ENCODE peak calls at places on chromosomes 1 and 21, in seven cellular contexts. One of them, this sample, is unnamed.

GRCh38 chr1:220775238-220775853 is 11.4 kb upstream of the MTARC1 start:
- DNase-seq in IMR-90: no peak
- DNase-seq in osteoblast: no peak
- DNase-seq in neuronal stem cell: no peak
- DNase-seq in PC-9: peak
- DNase-seq in astrocyte: no peak
- DNase-seq in A549: peak
- DNase-seq in this sample: peak

GRCh38 chr1:53316742-53317650 is 10.9 kb downstream of the LRP8 start:
- DNase-seq in IMR-90: no peak
- DNase-seq in A549: no peak
- DNase-seq in PC-9: no peak
- DNase-seq in osteoblast: peak
- DNase-seq in astrocyte: no peak
- DNase-seq in neuronal stem cell: no peak
- DNase-seq in this sample: peak

GRCh38 chr1:59375321-59376220 is 78.7 kb downstream of the FGGY start:
- DNase-seq in A549: no peak
- DNase-seq in osteoblast: peak
- DNase-seq in neuronal stem cell: no peak
- DNase-seq in PC-9: peak
- DNase-seq in IMR-90: peak
- DNase-seq in astrocyte: peak
- DNase-seq in this sample: no peak

GRCh38 chr1:58883037-58883887 is 99.4 kb upstream of the JUN start:
- DNase-seq in A549: peak
- DNase-seq in PC-9: peak
- DNase-seq in astrocyte: peak
- DNase-seq in neuronal stem cell: no peak
- DNase-seq in osteoblast: peak
- DNase-seq in IMR-90: peak
- DNase-seq in this sample: no peak

GRCh38 chr1:199529324-199529723 is 498.2 kb upstream of the NR5A2 start:
- DNase-seq in PC-9: no peak
- DNase-seq in neuronal stem cell: no peak
- DNase-seq in IMR-90: no peak
- DNase-seq in osteoblast: no peak
- DNase-seq in astrocyte: no peak
- DNase-seq in A549: no peak
- DNase-seq in this sample: no peak

GRCh38 chr21:36693144-36694040 is 5.5 kb upstream of the SIM2 start:
- DNase-seq in neuronal stem cell: peak
- DNase-seq in A549: no peak
- DNase-seq in PC-9: no peak
- DNase-seq in IMR-90: no peak
- DNase-seq in osteoblast: peak
- DNase-seq in astrocyte: no peak
- DNase-seq in this sample: no peak

GRCh38 chr1:205481629-205482071 is 22.8 kb upstream of the CDK18 start:
- DNase-seq in A549: no peak
- DNase-seq in PC-9: no peak
- DNase-seq in astrocyte: no peak
- DNase-seq in IMR-90: no peak
- DNase-seq in osteoblast: no peak
- DNase-seq in neuronal stem cell: no peak
- DNase-seq in this sample: no peak

GRCh38 chr1:227788279-227789041 is 27.0 kb upstream of the PRSS38 start:
- DNase-seq in osteoblast: no peak
- DNase-seq in astrocyte: no peak
- DNase-seq in neuronal stem cell: peak
- DNase-seq in IMR-90: no peak
- DNase-seq in A549: peak
- DNase-seq in PC-9: peak
- DNase-seq in this sample: no peak

GRCh38 chr1:150720703-150721102 is at the start of gene HORMAD1:
- DNase-seq in osteoblast: no peak
- DNase-seq in PC-9: no peak
- DNase-seq in IMR-90: no peak
- DNase-seq in astrocyte: no peak
- DNase-seq in A549: no peak
- DNase-seq in neuronal stem cell: no peak
- DNase-seq in this sample: no peak

GRCh38 chr1:228426518-228427175 is 10.0 kb upstream of the TRIM17 start:
- DNase-seq in neuronal stem cell: no peak
- DNase-seq in osteoblast: no peak
- DNase-seq in PC-9: no peak
- DNase-seq in IMR-90: no peak
- DNase-seq in A549: no peak
- DNase-seq in astrocyte: no peak
- DNase-seq in this sample: no peak

GRCh38 chr1:20184997-20185833 is 681 bp upstream of the UBXN10 start:
- DNase-seq in IMR-90: no peak
- DNase-seq in A549: no peak
- DNase-seq in osteoblast: no peak
- DNase-seq in astrocyte: no peak
- DNase-seq in neuronal stem cell: no peak
- DNase-seq in PC-9: no peak
- DNase-seq in this sample: peak

GRCh38 chr1:162191396-162192322 is 122.2 kb downstream of the NOS1AP start:
- DNase-seq in osteoblast: no peak
- DNase-seq in PC-9: peak
- DNase-seq in A549: no peak
- DNase-seq in astrocyte: no peak
- DNase-seq in neuronal stem cell: no peak
- DNase-seq in IMR-90: no peak
- DNase-seq in this sample: no peak

GRCh38 chr1:192445849-192446489 is 129.2 kb downstream of the RGS21 start:
- DNase-seq in neuronal stem cell: peak
- DNase-seq in PC-9: peak
- DNase-seq in osteoblast: no peak
- DNase-seq in A549: no peak
- DNase-seq in astrocyte: peak
- DNase-seq in IMR-90: peak
- DNase-seq in this sample: peak

GRCh38 chr1:59302871-59303270 is 6.0 kb downstream of the FGGY start:
- DNase-seq in neuronal stem cell: no peak
- DNase-seq in PC-9: no peak
- DNase-seq in astrocyte: no peak
- DNase-seq in A549: no peak
- DNase-seq in osteoblast: no peak
- DNase-seq in IMR-90: no peak
- DNase-seq in this sample: no peak

GRCh38 chr1:42993631-42994121 is 35.0 kb upstream of the SLC2A1 start:
- DNase-seq in neuronal stem cell: no peak
- DNase-seq in A549: no peak
- DNase-seq in astrocyte: no peak
- DNase-seq in osteoblast: no peak
- DNase-seq in IMR-90: no peak
- DNase-seq in PC-9: no peak
- DNase-seq in this sample: no peak

GRCh38 chr21:39452207-39452964 is 616 bp downstream of the SH3BGR start:
- DNase-seq in osteoblast: peak
- DNase-seq in neuronal stem cell: no peak
- DNase-seq in IMR-90: peak
- DNase-seq in PC-9: no peak
- DNase-seq in astrocyte: peak
- DNase-seq in A549: no peak
- DNase-seq in this sample: no peak

GRCh38 chr1:247437551-247438535 is 20.1 kb downstream of the OR2B11 start:
- DNase-seq in osteoblast: no peak
- DNase-seq in PC-9: no peak
- DNase-seq in A549: no peak
- DNase-seq in astrocyte: no peak
- DNase-seq in IMR-90: no peak
- DNase-seq in neuronal stem cell: no peak
- DNase-seq in this sample: no peak

GRCh38 chr1:220797553-220797952 is 10.8 kb downstream of the MTARC1 start:
- DNase-seq in neuronal stem cell: no peak
- DNase-seq in PC-9: peak
- DNase-seq in A549: no peak
- DNase-seq in IMR-90: no peak
- DNase-seq in astrocyte: peak
- DNase-seq in osteoblast: no peak
- DNase-seq in this sample: no peak

GRCh38 chr1:70468180-70468579 is 57.1 kb downstream of the CTH start:
- DNase-seq in neuronal stem cell: no peak
- DNase-seq in PC-9: no peak
- DNase-seq in osteoblast: no peak
- DNase-seq in astrocyte: no peak
- DNase-seq in A549: no peak
- DNase-seq in IMR-90: no peak
- DNase-seq in this sample: no peak

GRCh38 chr1:66980745-66981367 is 56.1 kb downstream of the MIER1 start:
- DNase-seq in PC-9: no peak
- DNase-seq in neuronal stem cell: no peak
- DNase-seq in A549: no peak
- DNase-seq in astrocyte: no peak
- DNase-seq in IMR-90: peak
- DNase-seq in osteoblast: peak
- DNase-seq in this sample: no peak

GRCh38 chr1:117652421-117652820 is 46.6 kb downstream of the TENT5C start:
- DNase-seq in A549: no peak
- DNase-seq in osteoblast: no peak
- DNase-seq in PC-9: no peak
- DNase-seq in IMR-90: peak
- DNase-seq in neuronal stem cell: no peak
- DNase-seq in astrocyte: no peak
- DNase-seq in this sample: no peak

GRCh38 chr1:235266325-235266724 is 61.7 kb downstream of the ARID4B start:
- DNase-seq in PC-9: no peak
- DNase-seq in osteoblast: no peak
- DNase-seq in IMR-90: no peak
- DNase-seq in neuronal stem cell: no peak
- DNase-seq in A549: no peak
- DNase-seq in astrocyte: no peak
- DNase-seq in this sample: no peak

GRCh38 chr1:155320661-155321576 is at the start of gene RUSC1:
- DNase-seq in IMR-90: peak
- DNase-seq in A549: no peak
- DNase-seq in neuronal stem cell: no peak
- DNase-seq in PC-9: no peak
- DNase-seq in astrocyte: no peak
- DNase-seq in osteoblast: peak
- DNase-seq in this sample: no peak

GRCh38 chr1:21706151-21706835 is 37.1 kb upstream of the RAP1GAP start:
- DNase-seq in neuronal stem cell: peak
- DNase-seq in osteoblast: no peak
- DNase-seq in PC-9: no peak
- DNase-seq in astrocyte: no peak
- DNase-seq in A549: no peak
- DNase-seq in IMR-90: peak
- DNase-seq in this sample: no peak

GRCh38 chr1:10795305-10796021 is 983 bp downstream of the CASZ1 start:
- DNase-seq in PC-9: peak
- DNase-seq in A549: no peak
- DNase-seq in neuronal stem cell: no peak
- DNase-seq in IMR-90: no peak
- DNase-seq in osteoblast: peak
- DNase-seq in astrocyte: no peak
- DNase-seq in this sample: no peak
- H3K4me2 ChIP-seq in PC-9: peak
- H3K4me2 ChIP-seq in A549: peak
- H3K4me2 ChIP-seq in neuronal stem cell: peak
- H3K4me2 ChIP-seq in IMR-90: peak
- H3K4me2 ChIP-seq in osteoblast: peak
- H3K4me2 ChIP-seq in astrocyte: peak
- H3K4me2 ChIP-seq in this sample: peak

GRCh38 chr1:26155370-26156284 is 3.3 kb upstream of the FAM110D start:
- DNase-seq in IMR-90: no peak
- DNase-seq in A549: no peak
- DNase-seq in PC-9: no peak
- DNase-seq in neuronal stem cell: no peak
- DNase-seq in osteoblast: peak
- DNase-seq in astrocyte: no peak
- DNase-seq in this sample: peak
- H3K4me2 ChIP-seq in IMR-90: no peak
- H3K4me2 ChIP-seq in A549: no peak
- H3K4me2 ChIP-seq in PC-9: no peak
- H3K4me2 ChIP-seq in neuronal stem cell: peak
- H3K4me2 ChIP-seq in osteoblast: no peak
- H3K4me2 ChIP-seq in astrocyte: no peak
- H3K4me2 ChIP-seq in this sample: no peak

DNA sequence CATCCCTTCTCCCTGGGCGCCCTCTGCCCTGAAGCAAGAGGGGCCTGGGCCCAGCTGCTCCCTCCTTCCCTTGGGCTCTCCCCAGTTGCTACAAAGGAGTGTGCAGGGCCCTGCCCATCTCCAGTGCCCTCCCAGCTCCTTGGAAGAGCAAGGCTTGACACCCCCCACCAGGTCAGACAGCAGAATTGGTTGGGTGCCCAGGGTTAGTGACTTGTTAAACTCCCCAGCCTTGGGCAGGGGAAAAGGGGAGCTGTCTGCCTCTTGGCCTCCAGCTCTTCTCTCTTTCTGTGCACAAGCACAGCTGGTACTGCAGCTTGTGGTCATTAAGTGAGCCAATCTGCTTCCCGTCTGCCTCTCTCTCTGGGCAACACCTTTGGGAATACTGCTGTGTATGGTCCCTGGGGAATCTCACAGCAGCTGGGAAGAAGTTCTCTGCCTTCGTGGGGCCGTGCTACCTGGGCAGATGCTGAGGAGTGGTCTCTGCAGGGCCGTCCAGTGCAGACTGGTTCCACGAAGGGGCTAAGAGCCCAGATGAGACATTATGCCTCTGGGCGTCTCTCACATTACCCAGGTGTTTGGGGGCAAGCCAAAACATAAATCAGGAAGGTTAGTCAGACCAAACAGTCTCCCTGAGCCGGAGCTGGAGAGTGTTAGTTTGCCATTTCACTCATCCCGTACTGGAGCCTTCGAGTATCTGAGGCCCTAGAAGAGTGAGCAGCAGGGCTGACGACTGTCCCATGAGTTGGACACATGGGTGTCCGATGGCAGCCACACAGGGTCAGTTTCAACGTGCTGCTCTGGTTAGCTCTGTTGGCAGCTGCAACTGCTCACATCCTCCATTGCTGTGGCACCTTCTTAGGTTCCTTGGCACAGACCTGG is 37.3 kb downstream of the TMEM53 start:
- DNase-seq in PC-9: no peak
- DNase-seq in A549: no peak
- DNase-seq in neuronal stem cell: no peak
- DNase-seq in astrocyte: no peak
- DNase-seq in IMR-90: peak
- DNase-seq in osteoblast: no peak
- DNase-seq in this sample: no peak
- H3K4me2 ChIP-seq in PC-9: no peak
- H3K4me2 ChIP-seq in A549: no peak
- H3K4me2 ChIP-seq in neuronal stem cell: no peak
- H3K4me2 ChIP-seq in astrocyte: no peak
- H3K4me2 ChIP-seq in IMR-90: no peak
- H3K4me2 ChIP-seq in osteoblast: no peak
- H3K4me2 ChIP-seq in this sample: no peak

DNA sequence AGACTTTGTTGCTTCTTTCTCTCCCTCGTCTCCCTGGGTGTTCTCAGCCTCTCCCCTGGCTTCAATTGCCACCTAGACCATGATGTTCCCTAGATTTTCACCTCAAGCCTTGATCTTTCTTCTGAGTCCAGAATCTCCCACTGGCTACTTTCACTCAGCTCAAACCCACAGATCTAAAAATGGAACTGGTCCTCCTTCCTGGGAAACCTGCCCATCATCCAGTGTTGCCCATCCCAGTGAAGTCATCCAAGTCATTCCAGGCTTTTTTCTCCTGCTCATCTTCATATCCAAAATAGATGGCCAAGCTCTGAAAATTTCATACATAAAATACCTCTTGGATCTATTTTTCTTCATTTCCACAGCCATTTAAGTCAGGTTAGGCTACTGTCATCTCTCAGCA is 347.4 kb downstream of the KCNH1 start:
- DNase-seq in PC-9: no peak
- DNase-seq in astrocyte: no peak
- DNase-seq in osteoblast: no peak
- DNase-seq in A549: no peak
- DNase-seq in neuronal stem cell: no peak
- DNase-seq in IMR-90: no peak
- DNase-seq in this sample: no peak
- H3K4me2 ChIP-seq in PC-9: no peak
- H3K4me2 ChIP-seq in astrocyte: no peak
- H3K4me2 ChIP-seq in osteoblast: no peak
- H3K4me2 ChIP-seq in A549: no peak
- H3K4me2 ChIP-seq in neuronal stem cell: no peak
- H3K4me2 ChIP-seq in IMR-90: no peak
- H3K4me2 ChIP-seq in this sample: no peak